ENCODE peak calls at places on chromosomes 4 and X, in seven cellular contexts. W is OCI-LY7, A is IMR-90, J is astrocyte of the spinal cord, H is MCF 10A, C is endothelial cell, U is HL-60. O is an unnamed sample.

GRCh38 chr4:98484031-98484430 is 174.4 kb downstream of the TSPAN5 start:
- DNase-seq in U (no peak), C (no peak), A (no peak), J (peak), H (peak), W (no peak), O (no peak)

GRCh38 chrX:133444952-133445831 is 29.9 kb upstream of the GPC4 start:
- DNase-seq in C (no peak), J (peak), A (no peak), U (no peak), H (peak), W (no peak), O (no peak)

GRCh38 chr4:146051724-146052396 is 113.2 kb upstream of the ZNF827 start:
- DNase-seq in U (no peak), W (no peak), C (no peak), A (peak), H (peak), J (peak), O (no peak)

GRCh38 chr4:93396274-93396673 is 432.3 kb upstream of the ATOH1 start:
- DNase-seq in U (no peak), J (peak), W (no peak), H (peak), A (peak), C (no peak), O (no peak)

GRCh38 chr4:88230953-88231835 is 53.2 kb downstream of the PPM1K start:
- DNase-seq in W (no peak), H (no peak), J (peak), U (no peak), C (no peak), A (peak), O (no peak)

GRCh38 chrX:11380187-11380586 is 87.0 kb downstream of the AMELX start:
- DNase-seq in H (peak), U (no peak), A (no peak), C (no peak), W (no peak), J (peak), O (no peak)

GRCh38 chr4:108172231-108172779 is 3.6 kb upstream of the LEF1 start:
- DNase-seq in A (no peak), J (no peak), H (no peak), U (no peak), C (peak), W (peak), O (peak)

GRCh38 chrX:68746988-68747387 is 81.8 kb upstream of the EFNB1 start:
- DNase-seq in U (no peak), A (no peak), C (no peak), J (no peak), H (no peak), W (no peak), O (no peak)

GRCh38 chr4:115851918-115852766 is 738.7 kb upstream of the NDST4 start:
- DNase-seq in J (peak), C (peak), A (no peak), U (peak), W (peak), H (peak), O (no peak)

GRCh38 chrX:19005909-19006308 is 22.0 kb upstream of the PHKA2 start:
- DNase-seq in H (no peak), C (no peak), W (peak), J (no peak), U (no peak), A (no peak), O (no peak)

GRCh38 chr4:134666640-134667039 is 465.1 kb upstream of the PABPC4L start:
- DNase-seq in U (no peak), W (no peak), A (no peak), C (no peak), J (no peak), H (no peak), O (no peak)

GRCh38 chrX:74536142-74537010 is 78.0 kb downstream of the RLIM start:
- DNase-seq in U (no peak), W (no peak), A (peak), J (peak), C (peak), H (peak), O (peak)

GRCh38 chr4:39616651-39617050 is 22.0 kb downstream of the SMIM14 start:
- DNase-seq in A (no peak), C (no peak), U (no peak), J (peak), H (no peak), W (no peak), O (no peak)

GRCh38 chr4:118373614-118374255 is 20.9 kb upstream of the PRSS12 start:
- DNase-seq in A (peak), C (no peak), J (peak), U (no peak), W (no peak), H (no peak), O (no peak)

GRCh38 chr4:154433543-154433942 is 58.1 kb downstream of the DCHS2 start:
- DNase-seq in U (no peak), C (no peak), A (no peak), W (no peak), J (no peak), H (peak), O (no peak)

GRCh38 chr4:124030038-124030638 is 633.5 kb downstream of the SPRY1 start:
- DNase-seq in A (no peak), J (no peak), C (no peak), H (no peak), U (no peak), W (no peak), O (no peak)

GRCh38 chrX:154815274-154815818 is 10.1 kb upstream of the MPP1 start:
- DNase-seq in J (peak), H (no peak), U (no peak), A (peak), C (no peak), W (no peak), O (no peak)

GRCh38 chr4:167219090-167219489 is 15.2 kb downstream of the SPOCK3 start:
- DNase-seq in H (no peak), J (no peak), W (no peak), A (no peak), U (no peak), C (no peak), O (no peak)

GRCh38 chrX:23789386-23790146 is 6.6 kb downstream of the SAT1 start:
- DNase-seq in J (no peak), W (no peak), H (no peak), U (no peak), C (no peak), A (no peak), O (no peak)

GRCh38 chrX:153641575-153642312 is 5.3 kb upstream of the DUSP9 start:
- DNase-seq in H (no peak), U (no peak), C (no peak), A (no peak), J (no peak), W (no peak), O (no peak)

GRCh38 chr4:61489927-61490326 is 289.8 kb downstream of the ADGRL3 start:
- DNase-seq in C (no peak), A (no peak), U (no peak), J (no peak), H (peak), W (no peak), O (no peak)

GRCh38 chr4:119479180-119479814 is 149.3 kb downstream of the PDE5A start:
- DNase-seq in A (no peak), U (no peak), C (no peak), H (no peak), W (no peak), J (no peak), O (no peak)

GRCh38 chrX:49106930-49107329 is 16.6 kb downstream of the GPKOW start:
- DNase-seq in H (peak), W (peak), C (peak), A (peak), J (peak), U (no peak), O (no peak)

GRCh38 chrX:19535481-19535880 is 20.2 kb upstream of the MAP3K15 start:
- DNase-seq in H (peak), J (peak), U (no peak), W (peak), C (no peak), A (peak), O (no peak)

GRCh38 chrX:46572295-46572936 is 1.1 kb upstream of the CHST7 start:
- DNase-seq in W (peak), A (no peak), J (no peak), H (no peak), U (no peak), C (no peak), O (no peak)

GRCh38 chr4:94559351-94559806 is 107.6 kb downstream of the PDLIM5 start:
- DNase-seq in U (no peak), W (no peak), H (peak), J (peak), A (peak), C (no peak), O (no peak)

GRCh38 chr4:26782830-26783202 is 77.8 kb upstream of the STIM2 start:
- DNase-seq in A (no peak), W (no peak), H (no peak), C (no peak), U (no peak), J (no peak), O (no peak)

GRCh38 chr4:23904639-23905061 is 14.8 kb upstream of the PPARGC1A start:
- DNase-seq in C (no peak), A (no peak), J (no peak), U (no peak), W (no peak), H (no peak), O (no peak)

GRCh38 chrX:44306336-44306735 is 37.1 kb downstream of the EFHC2 start:
- DNase-seq in C (no peak), J (peak), A (peak), W (no peak), U (no peak), H (peak), O (no peak)

GRCh38 chrX:84099120-84099519 is 88.9 kb downstream of the RPS6KA6 start:
- DNase-seq in C (no peak), W (no peak), A (no peak), H (no peak), J (no peak), U (no peak), O (no peak)

GRCh38 chr4:93996895-93997294 is 168.3 kb downstream of the ATOH1 start:
- DNase-seq in W (no peak), C (no peak), J (no peak), A (no peak), U (no peak), H (no peak), O (no peak)

GRCh38 chr4:83618431-83618830 is 82.5 kb downstream of the GPAT3 start:
- DNase-seq in H (peak), U (no peak), W (no peak), A (peak), J (peak), C (no peak), O (no peak)

GRCh38 chrX:70029790-70030189 is 19.9 kb downstream of the AWAT2 start:
- DNase-seq in U (no peak), C (no peak), A (no peak), W (no peak), J (no peak), H (no peak), O (no peak)

GRCh38 chr4:19317377-19317776 is 934.3 kb upstream of the SLIT2 start:
- DNase-seq in U (no peak), A (no peak), J (no peak), W (no peak), C (no peak), H (no peak), O (no peak)

GRCh38 chr4:3346146-3346545 is 53.3 kb downstream of the RGS12 start:
- DNase-seq in U (peak), C (peak), A (peak), W (peak), J (peak), H (peak), O (no peak)

GRCh38 chr4:27701563-27701962 is 840.9 kb downstream of the STIM2 start:
- DNase-seq in U (no peak), J (peak), W (no peak), C (no peak), H (no peak), A (peak), O (no peak)

GRCh38 chr4:8272472-8273428 is 3.2 kb downstream of the HTRA3 start:
- DNase-seq in J (no peak), W (no peak), C (no peak), H (no peak), A (peak), U (no peak), O (no peak)

GRCh38 chrX:68723491-68724155 is 76.2 kb downstream of the STARD8 start:
- DNase-seq in J (no peak), H (no peak), C (no peak), W (no peak), U (no peak), A (no peak), O (no peak)

GRCh38 chrX:71637253-71637618 is 18.9 kb upstream of the CXCR3 start:
- DNase-seq in J (no peak), A (peak), U (no peak), C (no peak), H (peak), W (no peak), O (no peak)

GRCh38 chr4:1003271-1004070 is 8.0 kb upstream of the FGFRL1 start:
- DNase-seq in H (no peak), C (no peak), A (no peak), W (no peak), U (no peak), J (no peak), O (no peak)

GRCh38 chr4:1004071-1004418 is 7.4 kb upstream of the FGFRL1 start:
- DNase-seq in A (no peak), U (no peak), H (no peak), W (no peak), C (no peak), J (no peak), O (no peak)

GRCh38 chr4:1006856-1007255 is 4.6 kb upstream of the FGFRL1 start:
- DNase-seq in U (no peak), W (no peak), J (no peak), C (no peak), A (no peak), H (no peak), O (no peak)

GRCh38 chr4:1002631-1003251 is 8.7 kb upstream of the FGFRL1 start:
- DNase-seq in U (no peak), W (no peak), C (no peak), H (no peak), A (no peak), J (no peak), O (no peak)

GRCh38 chr4:1004557-1005485 is 6.6 kb upstream of the FGFRL1 start:
- DNase-seq in J (no peak), W (no peak), H (no peak), C (no peak), U (no peak), A (no peak), O (no peak)
- TF ChIP-seq CTCF in J (no peak), W (no peak), H (no peak), C (no peak), U (no peak), A (no peak), O (no peak)

GRCh38 chr4:144259285-144259684 is 118.8 kb upstream of the GYPA start:
- DNase-seq in C (no peak), A (no peak), U (no peak), H (no peak), J (no peak), W (no peak), O (no peak)
- TF ChIP-seq CTCF in C (no peak), A (no peak), U (no peak), H (no peak), J (no peak), W (no peak), O (no peak)

DNA sequence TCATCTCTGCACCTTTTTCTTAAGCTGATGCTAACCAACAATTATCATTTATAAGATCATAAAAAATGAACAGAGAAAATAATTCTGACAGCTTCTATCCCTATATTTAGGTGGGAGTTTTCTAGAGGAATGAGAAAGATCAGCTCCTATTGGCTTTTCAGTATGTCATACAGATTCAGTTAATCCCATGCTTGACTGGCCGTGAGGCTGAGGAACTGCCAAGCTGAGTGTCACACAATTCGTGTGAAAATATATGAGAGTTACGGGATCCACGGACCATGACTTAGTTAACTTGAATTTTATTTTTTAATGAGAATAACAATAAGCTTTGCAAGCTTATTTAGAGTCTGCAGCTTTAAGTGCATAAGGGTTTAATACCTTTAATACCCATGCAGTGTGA is 37.5 kb downstream of the PHEX start:
- DNase-seq in H (no peak), W (no peak), C (no peak), U (no peak), A (no peak), J (no peak), O (no peak)
- TF ChIP-seq CTCF in H (no peak), W (no peak), C (no peak), U (no peak), A (no peak), J (no peak), O (no peak)

GRCh38 chrX:135295238-135295943 is 13.9 kb upstream of the ETDC start:
- DNase-seq in C (peak), U (no peak), J (peak), A (peak), H (no peak), W (no peak), O (no peak)
- TF ChIP-seq CTCF in C (no peak), U (no peak), J (peak), A (peak), H (no peak), W (no peak), O (peak)

GRCh38 chr4:1856920-1857699 is 1.2 kb upstream of the LETM1 start:
- DNase-seq in J (no peak), H (no peak), U (no peak), C (peak), W (no peak), A (no peak), O (no peak)

GRCh38 chr4:1857931-1858330 is 2.0 kb upstream of the LETM1 start:
- DNase-seq in J (no peak), C (no peak), H (no peak), U (no peak), W (no peak), A (no peak), O (no peak)

GRCh38 chr4:1855334-1856070 is 454 bp downstream of the LETM1 start:
- DNase-seq in A (no peak), U (no peak), J (no peak), C (no peak), H (no peak), W (peak), O (no peak)

GRCh38 chr4:1854752-1855151 is 1.2 kb downstream of the LETM1 start:
- DNase-seq in W (no peak), J (no peak), U (no peak), H (no peak), A (no peak), C (no peak), O (no peak)

GRCh38 chr4:1856071-1856919 is at the start of gene LETM1:
- DNase-seq in W (peak), C (peak), A (peak), U (peak), H (peak), J (peak), O (peak)
- TF ChIP-seq CTCF in W (peak), C (no peak), A (peak), U (no peak), H (peak), J (peak), O (peak)

GRCh38 chr4:121946644-121947043 is 5.2 kb downstream of the TRPC3 start:
- DNase-seq in W (no peak), U (no peak), J (no peak), C (no peak), A (no peak), H (no peak), O (no peak)

GRCh38 chr4:121939690-121940089 is 12.2 kb downstream of the TRPC3 start:
- DNase-seq in U (no peak), H (no peak), J (no peak), C (no peak), A (peak), W (no peak), O (no peak)

GRCh38 chr4:121938282-121939092 is 13.4 kb downstream of the TRPC3 start:
- DNase-seq in A (peak), H (peak), U (no peak), J (no peak), W (no peak), C (no peak), O (no peak)

DNA sequence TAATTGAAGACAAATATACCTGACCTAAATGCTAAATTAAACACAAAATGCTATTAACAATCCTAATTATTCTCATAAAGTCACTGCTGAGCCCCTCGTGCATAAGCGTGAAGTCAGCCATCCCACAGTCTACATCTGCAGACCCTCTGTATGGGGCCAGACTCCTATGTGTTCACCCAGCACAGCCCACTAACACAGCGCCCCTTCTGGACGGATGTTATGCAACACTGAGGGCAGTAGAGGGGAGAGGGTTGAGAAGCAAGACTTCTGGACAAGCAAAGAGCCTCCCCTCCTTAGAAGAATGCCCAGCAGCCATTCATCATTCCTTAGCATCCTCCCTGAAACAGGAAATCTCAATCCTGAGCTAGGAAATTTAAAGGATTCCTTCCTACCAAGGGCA is 7.9 kb downstream of the TRPC3 start:
- DNase-seq in C (peak), W (peak), H (no peak), U (peak), J (no peak), A (no peak), O (no peak)
- TF ChIP-seq CTCF in C (peak), W (peak), H (peak), U (no peak), J (peak), A (no peak), O (peak)

GRCh38 chr4:52588097-52588496 is 71.0 kb downstream of the USP46 start:
- DNase-seq in U (no peak), W (peak), H (peak), C (peak), J (peak), A (peak), O (no peak)
- TF ChIP-seq CTCF in U (peak), W (peak), H (peak), C (peak), J (peak), A (peak), O (peak)

O was measured in type B pancreatic cell.